ENCODE peak calls at places on chromosomes 16 and 17, in eight cellular contexts. L is body of pancreas; C is EL; V is skeletal muscle cell; E is NCI-H1417; O is activated T-cell treated with anti-CD3 and anti-CD28 coated beads, Interleukin-2, amount 50 U/mL, for 24 hours; R is hepatocyte; Y is AG08396. S is an unnamed sample.

GRCh38 chr16:90008708-90009145 is 10.5 kb downstream of the DBNDD1 start:
- DNase-seq in V (no peak), R (no peak), O (peak), Y (no peak), E (no peak), C (no peak), L (no peak), S (no peak)

GRCh38 chr17:9924735-9925191 is 19.7 kb upstream of the RCVRN start:
- DNase-seq in R (peak), L (peak), C (peak), Y (peak), V (no peak), O (peak), E (peak), S (no peak)

GRCh38 chr16:64784635-64785034 is 337.2 kb downstream of the CDH11 start:
- DNase-seq in O (no peak), R (no peak), L (no peak), V (no peak), C (no peak), Y (no peak), E (no peak), S (no peak)

GRCh38 chr16:74264806-74265205 is 31.8 kb upstream of the PSMD7 start:
- DNase-seq in O (no peak), L (no peak), Y (no peak), C (no peak), E (no peak), V (no peak), R (no peak), S (no peak)

GRCh38 chr16:19177111-19177747 is 9.2 kb downstream of the SYT17 start:
- DNase-seq in Y (no peak), V (no peak), C (no peak), R (no peak), E (no peak), L (no peak), O (no peak), S (no peak)

GRCh38 chr17:5763595-5763994 is 179.3 kb upstream of the NLRP1 start:
- DNase-seq in O (no peak), C (no peak), R (no peak), V (no peak), Y (no peak), L (no peak), E (no peak), S (no peak)

GRCh38 chr17:63132509-63132911 is 166.5 kb downstream of the TANC2 start:
- DNase-seq in L (no peak), V (no peak), Y (no peak), C (no peak), O (no peak), R (no peak), E (no peak), S (no peak)

GRCh38 chr17:39617446-39618251 is 9.1 kb upstream of the PPP1R1B start:
- DNase-seq in O (peak), Y (peak), E (peak), L (peak), R (peak), V (no peak), C (peak), S (peak)

GRCh38 chr17:40553694-40554534 is 11.4 kb downstream of the CCR7 start:
- DNase-seq in R (no peak), C (peak), L (no peak), E (peak), O (peak), V (no peak), Y (peak), S (no peak)

GRCh38 chr16:7137560-7138330 is 194.9 kb upstream of the RBFOX1 start:
- DNase-seq in O (no peak), L (no peak), R (peak), C (no peak), Y (no peak), E (no peak), V (no peak), S (no peak)

GRCh38 chr16:2235695-2236361 is 416 bp upstream of the DNASE1L2 start:
- DNase-seq in E (no peak), Y (no peak), V (no peak), O (no peak), L (no peak), C (no peak), R (no peak), S (no peak)

GRCh38 chr16:85136705-85137322 is 24.5 kb upstream of the CIBAR2 start:
- DNase-seq in R (no peak), L (peak), O (no peak), E (no peak), V (no peak), Y (peak), C (peak), S (peak)

GRCh38 chr17:61402978-61403845 is 3.6 kb downstream of the TBX2 start:
- DNase-seq in L (no peak), C (peak), Y (no peak), R (no peak), O (peak), E (peak), V (no peak), S (peak)

GRCh38 chr17:57586099-57586702 is 158.9 kb downstream of the CCDC182 start:
- DNase-seq in O (no peak), C (no peak), Y (no peak), V (no peak), R (no peak), L (no peak), E (peak), S (no peak)

GRCh38 chr17:40576113-40576740 is 11.0 kb upstream of the CCR7 start:
- DNase-seq in E (no peak), O (no peak), L (no peak), Y (no peak), R (no peak), C (no peak), V (no peak), S (no peak)

GRCh38 chr16:89319628-89319882 is 102.1 kb downstream of the ZNF778 start:
- DNase-seq in V (no peak), E (no peak), L (no peak), Y (no peak), O (no peak), R (no peak), C (no peak), S (no peak)

GRCh38 chr17:36082062-36082461 is 7.9 kb downstream of the CCL3 start:
- DNase-seq in L (no peak), E (no peak), Y (no peak), R (no peak), V (no peak), C (no peak), O (no peak), S (no peak)

GRCh38 chr17:30361766-30362279 is 16.9 kb upstream of the CPD start:
- DNase-seq in Y (no peak), E (no peak), C (no peak), R (no peak), L (no peak), V (no peak), O (no peak), S (no peak)

GRCh38 chr17:11917415-11917814 is 79.9 kb downstream of the ZNF18 start:
- DNase-seq in O (no peak), Y (no peak), R (no peak), V (no peak), L (no peak), C (no peak), E (no peak), S (no peak)

GRCh38 chr16:53745753-53746258 is 41.9 kb downstream of the FTO start:
- DNase-seq in L (no peak), V (no peak), Y (no peak), R (no peak), O (no peak), E (no peak), C (peak), S (no peak)

GRCh38 chr16:60077791-60078280 is 1343.7 kb upstream of the GOT2 start:
- DNase-seq in R (no peak), Y (no peak), O (no peak), L (no peak), C (no peak), E (no peak), V (no peak), S (no peak)

GRCh38 chr16:57618306-57619132 is 9.9 kb upstream of the ADGRG1 start:
- DNase-seq in R (no peak), O (peak), V (no peak), L (peak), C (peak), Y (no peak), E (no peak), S (peak)

GRCh38 chr16:69253796-69254426 is 57.2 kb upstream of the VPS4A start:
- DNase-seq in R (peak), C (no peak), E (no peak), Y (no peak), O (no peak), V (no peak), L (no peak), S (no peak)

GRCh38 chr16:85436636-85437160 is 176.4 kb upstream of the GSE1 start:
- DNase-seq in O (no peak), R (peak), Y (peak), E (no peak), V (no peak), L (peak), C (no peak), S (no peak)

GRCh38 chr17:16941643-16942042 is 30.3 kb downstream of the TNFRSF13B start:
- DNase-seq in Y (no peak), E (no peak), V (no peak), C (peak), L (no peak), O (no peak), R (no peak), S (no peak)

GRCh38 chr17:2701996-2702741 is 9.4 kb downstream of the CLUH start:
- DNase-seq in E (no peak), Y (no peak), C (no peak), O (no peak), V (no peak), R (no peak), L (no peak), S (peak)

GRCh38 chr17:14409292-14409691 is 108.4 kb downstream of the HS3ST3B1 start:
- DNase-seq in O (no peak), Y (no peak), L (no peak), R (no peak), C (no peak), E (no peak), V (no peak), S (no peak)

GRCh38 chr17:19320876-19321275 is 41.6 kb downstream of the B9D1 start:
- DNase-seq in R (no peak), O (no peak), Y (no peak), V (no peak), E (no peak), C (no peak), L (no peak), S (no peak)

GRCh38 chr16:56415849-56416248 is 9.5 kb downstream of the AMFR start:
- DNase-seq in L (no peak), C (no peak), R (no peak), Y (no peak), O (no peak), V (no peak), E (no peak), S (no peak)

GRCh38 chr17:67194134-67194533 is 50.9 kb downstream of the HELZ start:
- DNase-seq in V (no peak), E (no peak), O (no peak), L (no peak), Y (peak), C (peak), R (no peak), S (no peak)

GRCh38 chr16:77918792-77919707 is 103.3 kb upstream of the CLEC3A start:
- DNase-seq in O (no peak), R (peak), V (peak), E (peak), Y (no peak), C (no peak), L (peak), S (no peak)

GRCh38 chr17:57278740-57279387 is 22.5 kb downstream of the MSI2 start:
- DNase-seq in C (no peak), V (no peak), Y (no peak), O (no peak), L (no peak), R (no peak), E (no peak), S (no peak)

GRCh38 chr17:32310927-32311568 is 30.9 kb downstream of the C17orf75 start:
- DNase-seq in V (no peak), R (no peak), C (peak), O (no peak), E (no peak), Y (no peak), L (no peak), S (no peak)

GRCh38 chr17:73901661-73902415 is 257.6 kb upstream of the SDK2 start:
- DNase-seq in C (no peak), R (peak), O (peak), Y (no peak), L (peak), E (peak), V (no peak), S (peak)